ENCODE peak calls at places on chromosomes 3 and 15, in six cellular contexts. D, L, W, M, Z and U are unnamed samples.

GRCh38 chr3:193452338-193452737 is 73.8 kb upstream of the ATP13A5 start:
- DNase-seq in M (no peak), L (no peak), W (no peak), Z (no peak), D (no peak), U (no peak)

GRCh38 chr15:42863572-42864239 is 56.9 kb downstream of the TTBK2 start:
- DNase-seq in L (no peak), Z (peak), W (no peak), D (peak), M (no peak), U (no peak)

GRCh38 chr3:134650431-134651346 is at the start of gene KY:
- DNase-seq in M (peak), D (peak), L (peak), W (peak), Z (peak), U (peak)

GRCh38 chr3:10142707-10143560 is 1.4 kb downstream of the VHL start:
- DNase-seq in D (no peak), W (no peak), Z (no peak), L (peak), M (peak), U (no peak)

GRCh38 chr3:191369081-191370010 is 39.0 kb upstream of the UTS2B start:
- DNase-seq in Z (peak), D (no peak), M (no peak), L (peak), W (no peak), U (no peak)

GRCh38 chr3:99854899-99855298 is 37.2 kb downstream of the CMSS1 start:
- DNase-seq in Z (no peak), W (no peak), D (no peak), M (no peak), L (no peak), U (no peak)

GRCh38 chr15:27873825-27874224 is 225.3 kb downstream of the OCA2 start:
- DNase-seq in Z (no peak), L (no peak), D (no peak), W (no peak), M (no peak), U (no peak)

GRCh38 chr3:61964566-61964965 is 403.2 kb downstream of the PTPRG start:
- DNase-seq in M (no peak), Z (no peak), D (no peak), W (no peak), L (peak), U (no peak)

GRCh38 chr3:17632401-17633100 is 109.9 kb downstream of the TBC1D5 start:
- DNase-seq in Z (peak), W (no peak), D (no peak), L (peak), M (no peak), U (no peak)

GRCh38 chr15:68353418-68354145 is 76.0 kb downstream of the FEM1B start:
- DNase-seq in Z (no peak), M (no peak), W (no peak), L (peak), D (no peak), U (no peak)

GRCh38 chr15:70582143-70582945 is 181.0 kb downstream of the UACA start:
- DNase-seq in M (no peak), L (peak), Z (peak), W (no peak), D (no peak), U (no peak)

GRCh38 chr3:182019926-182020325 is 308.2 kb downstream of the SOX2 start:
- DNase-seq in W (no peak), D (no peak), L (no peak), Z (no peak), M (no peak), U (no peak)

GRCh38 chr3:25033407-25034029 is 394.5 kb upstream of the RARB start:
- DNase-seq in Z (peak), D (peak), L (peak), M (peak), W (peak), U (no peak)

GRCh38 chr3:50572158-50572557 is 2.8 kb downstream of the HEMK1 start:
- DNase-seq in W (peak), L (peak), D (peak), Z (peak), M (peak), U (no peak)

GRCh38 chr15:96978937-96979473 is 648.5 kb downstream of the NR2F2 start:
- DNase-seq in D (peak), M (no peak), W (no peak), L (no peak), Z (no peak), U (no peak)

GRCh38 chr3:97996988-97997387 is 24.8 kb upstream of the RIOX2 start:
- DNase-seq in M (no peak), W (no peak), L (no peak), Z (no peak), D (no peak), U (no peak)

GRCh38 chr3:82353281-82354171 is 592.1 kb upstream of the GBE1 start:
- DNase-seq in D (no peak), Z (no peak), M (no peak), W (no peak), L (no peak), U (no peak)

GRCh38 chr3:142914286-142914811 is 25.5 kb upstream of the PCOLCE2 start:
- DNase-seq in D (no peak), M (no peak), W (no peak), Z (no peak), L (no peak), U (no peak)

GRCh38 chr15:96107922-96108321 is 222.6 kb upstream of the NR2F2 start:
- DNase-seq in W (no peak), Z (peak), L (peak), M (no peak), D (no peak), U (no peak)

GRCh38 chr15:71447328-71448250 is 332.3 kb downstream of the THSD4 start:
- DNase-seq in L (peak), W (no peak), D (no peak), Z (peak), M (peak), U (no peak)

GRCh38 chr15:66863382-66864085 is 161.5 kb downstream of the SMAD6 start:
- DNase-seq in L (no peak), Z (no peak), D (no peak), W (no peak), M (peak), U (peak)

GRCh38 chr15:53389271-53389670 is 370.2 kb downstream of the WDR72 start:
- DNase-seq in Z (no peak), L (no peak), M (no peak), W (no peak), D (no peak), U (no peak)

DNA sequence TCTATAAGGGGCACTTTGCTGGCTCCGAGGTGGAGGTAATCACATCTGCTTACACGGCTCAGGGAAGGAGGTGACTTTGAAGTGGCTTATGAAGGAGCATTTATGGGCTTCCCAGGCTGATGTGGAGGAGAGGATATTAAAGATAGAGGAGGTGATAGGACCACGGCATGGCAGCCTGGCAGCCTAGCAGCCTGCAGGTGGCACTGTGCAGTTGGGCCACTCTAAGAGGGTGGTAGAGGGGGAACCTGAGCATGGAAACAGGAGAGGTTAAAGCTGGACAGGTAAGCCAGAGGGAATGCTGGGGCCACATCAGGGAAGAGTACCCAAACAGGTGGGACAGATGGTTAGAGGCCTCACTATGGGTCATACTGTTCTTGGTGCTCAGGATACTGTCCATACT is 375.0 kb downstream of the WDR72 start:
- DNase-seq in L (no peak), Z (no peak), M (peak), W (peak), D (peak), U (no peak)
- TF ChIP-seq CTCF in L (no peak), Z (no peak), M (peak), W (no peak), D (peak), U (peak)

GRCh38 chr3:169133178-169134161 is 530.0 kb downstream of the MECOM start:
- DNase-seq in L (peak), M (no peak), W (no peak), Z (peak), D (no peak), U (no peak)
- TF ChIP-seq CTCF in L (peak), M (peak), W (peak), Z (peak), D (peak), U (peak)

GRCh38 chr3:137815251-137815650 is 51.1 kb downstream of the SOX14 start:
- DNase-seq in W (no peak), D (no peak), Z (no peak), M (no peak), L (no peak), U (no peak)
- TF ChIP-seq CTCF in W (no peak), D (no peak), Z (no peak), M (no peak), L (no peak), U (no peak)

GRCh38 chr3:160617636-160618035 is 52.3 kb upstream of the KPNA4 start:
- DNase-seq in W (no peak), L (no peak), D (no peak), M (no peak), Z (no peak), U (no peak)
- TF ChIP-seq CTCF in W (no peak), L (no peak), D (no peak), M (no peak), Z (peak), U (no peak)

GRCh38 chr15:74891469-74891868 is 1.6 kb downstream of the MPI start:
- DNase-seq in Z (no peak), L (no peak), D (no peak), W (no peak), M (no peak), U (no peak)
- TF ChIP-seq CTCF in Z (no peak), L (no peak), D (no peak), W (no peak), M (no peak), U (no peak)

GRCh38 chr15:23467110-23467600 is 20.1 kb upstream of the GOLGA6L2 start:
- DNase-seq in D (no peak), L (peak), W (no peak), Z (peak), M (no peak), U (no peak)
- TF ChIP-seq CTCF in D (peak), L (peak), W (peak), Z (peak), M (peak), U (peak)

GRCh38 chr3:194484614-194485013 is 2.2 kb downstream of the ATP13A3 start:
- DNase-seq in D (no peak), M (no peak), L (no peak), Z (no peak), W (no peak), U (peak)

GRCh38 chr3:194487289-194488006 is 646 bp upstream of the ATP13A3 start:
- DNase-seq in M (peak), Z (peak), L (no peak), D (peak), W (peak), U (peak)

GRCh38 chr3:194485471-194485875 is 1.3 kb downstream of the ATP13A3 start:
- DNase-seq in L (no peak), Z (no peak), W (no peak), M (no peak), D (no peak), U (no peak)

GRCh38 chr3:194486540-194487288 is at the start of gene ATP13A3:
- DNase-seq in W (peak), L (peak), D (peak), M (peak), Z (peak), U (peak)

DNA sequence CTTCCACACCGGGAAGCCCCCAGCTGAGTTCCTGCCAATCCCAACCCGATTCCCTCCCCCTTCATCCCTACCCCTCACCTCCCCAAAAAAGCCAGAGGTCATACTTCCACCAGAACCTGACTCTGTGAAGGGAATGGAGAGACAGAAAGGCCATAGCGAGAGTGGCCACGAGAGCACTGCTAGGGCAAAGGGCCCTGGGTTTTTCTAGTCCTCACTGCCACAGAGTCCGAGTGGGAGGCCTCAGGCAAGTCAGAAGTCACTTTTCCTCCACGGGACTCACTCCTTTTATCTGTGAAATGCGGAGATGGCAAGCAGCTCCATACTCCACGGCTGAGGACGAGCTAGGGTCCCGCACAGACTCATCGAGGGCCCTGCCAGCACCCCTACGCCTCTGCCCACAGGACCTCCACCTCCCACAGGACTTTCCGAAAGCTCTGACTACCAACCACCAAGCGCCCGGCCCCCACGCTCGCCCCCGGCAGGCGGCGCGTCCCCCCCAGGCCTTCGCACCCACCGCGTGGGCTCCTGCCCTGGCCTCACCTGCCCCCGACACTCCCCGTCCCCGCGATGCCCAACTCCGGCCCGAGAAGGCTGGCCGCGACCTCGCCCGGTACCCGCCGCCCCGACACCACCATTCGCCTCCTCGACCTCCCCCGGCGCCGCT is 794 bp downstream of the ATP13A3 start:
- DNase-seq in D (peak), M (no peak), W (no peak), Z (peak), L (no peak), U (peak)
- TF ChIP-seq CTCF in D (peak), M (peak), W (no peak), Z (peak), L (no peak), U (peak)

DNA sequence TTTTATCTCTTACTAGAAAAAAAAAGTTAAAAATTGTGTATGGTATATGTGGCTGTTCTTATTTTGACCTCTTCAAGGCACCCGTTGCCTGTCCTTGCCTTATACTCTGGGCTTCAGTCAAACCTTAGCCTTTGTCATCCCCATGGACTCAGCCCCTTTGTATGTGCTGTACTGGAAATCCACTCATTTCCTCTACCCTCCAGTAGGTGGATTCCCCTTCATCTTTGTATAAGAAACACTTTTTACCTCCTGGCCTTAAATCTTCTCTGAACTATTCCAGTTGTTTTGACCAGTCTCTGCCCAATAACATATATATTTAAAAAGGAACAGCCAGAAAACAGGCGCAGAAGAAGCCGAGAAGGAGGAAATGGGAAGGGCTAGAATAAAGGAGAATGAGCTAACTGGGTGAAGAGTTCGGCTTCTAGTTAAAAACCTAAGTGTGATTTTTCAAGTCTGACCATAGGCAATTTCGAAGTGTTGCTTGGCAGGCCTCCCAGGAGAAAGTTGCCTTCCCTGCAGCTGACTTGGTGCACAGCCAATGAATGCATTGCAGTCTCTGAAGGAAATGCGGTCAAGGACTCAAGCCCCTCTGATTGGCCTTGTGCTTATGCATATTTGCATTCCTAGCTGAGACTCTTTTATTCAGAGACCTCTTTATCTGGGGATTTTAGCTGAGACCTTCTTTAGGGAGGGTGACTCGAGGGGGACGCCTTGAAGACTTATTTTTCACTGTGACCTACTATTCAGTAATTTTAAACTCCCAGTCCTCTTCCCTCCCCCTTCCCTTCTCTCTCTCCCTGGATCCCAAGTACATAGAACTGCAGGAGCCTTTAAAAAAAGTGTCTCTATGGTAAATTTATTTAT is 277.4 kb downstream of the ROBO1 start:
- DNase-seq in L (peak), M (peak), D (peak), Z (peak), W (no peak), U (no peak)
- TF ChIP-seq CTCF in L (peak), M (peak), D (no peak), Z (peak), W (no peak), U (peak)

DNA sequence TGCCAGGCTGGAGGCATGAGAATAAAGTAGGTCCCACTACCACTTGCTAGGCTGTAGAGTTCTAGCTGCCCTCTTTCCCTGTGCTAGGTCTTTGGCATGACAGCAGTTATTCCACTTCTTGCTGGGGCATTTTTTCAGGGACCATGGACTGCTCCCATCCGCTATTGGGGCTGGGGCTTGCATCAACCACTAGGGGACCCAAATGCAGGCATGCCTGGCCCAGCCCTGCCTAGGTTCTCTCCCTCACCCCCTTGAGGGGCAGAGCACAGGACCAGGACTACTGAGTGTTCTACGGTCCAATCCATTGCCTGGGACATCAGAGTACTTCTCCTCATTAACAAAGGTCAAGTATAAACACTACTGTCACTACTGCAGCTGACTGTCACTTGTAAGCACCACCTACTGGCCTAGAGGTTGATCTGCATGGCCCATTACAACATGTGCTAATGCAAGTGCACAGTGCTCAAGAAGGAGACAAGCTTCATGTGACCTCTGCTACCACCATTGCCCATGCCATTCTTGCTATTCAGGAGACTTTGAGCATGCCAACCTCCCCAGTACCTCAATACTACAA is 270.5 kb downstream of the MBNL1 start:
- DNase-seq in D (no peak), L (no peak), W (no peak), Z (no peak), M (no peak), U (no peak)
- TF ChIP-seq CTCF in D (no peak), L (no peak), W (no peak), Z (no peak), M (peak), U (no peak)